ENCODE peak calls at places on chromosomes 2 and 18, in four cellular contexts. I is stimulated activated CD4-positive, alpha-beta T cell treated with anti-CD3 and anti-CD28 coated beads, TNF-alpha, amount 100 ng/mL, for 48 hours; O is Caki2; Z is NCI-H2081. L is an unnamed sample.

GRCh38 chr2:102114851-102115497 is 27.6 kb upstream of the IL1R1 start:
- DNase-seq in Z (no peak), I (no peak), O (no peak), L (no peak)

GRCh38 chr2:25339791-25340339 is 1.9 kb downstream of the DNMT3A start:
- DNase-seq in I (no peak), O (no peak), Z (peak; percentile 88), L (no peak)

GRCh38 chr18:10490401-10491289 is 35.2 kb upstream of the NAPG start:
- DNase-seq in O (no peak), Z (no peak), I (peak; percentile 66), L (no peak)

GRCh38 chr2:226847511-226847910 is 11.7 kb downstream of the RHBDD1 start:
- DNase-seq in O (no peak), Z (no peak), I (no peak), L (no peak)

GRCh38 chr18:22790545-22791415 is 142.3 kb upstream of the RBBP8 start:
- DNase-seq in Z (no peak), I (no peak), O (no peak), L (no peak)

GRCh38 chr18:45802814-45803492 is 22.5 kb upstream of the SIGLEC15 start:
- DNase-seq in O (peak; percentile 76), Z (no peak), I (no peak), L (peak; percentile 100)

GRCh38 chr18:78883501-78883900 is 96.1 kb upstream of the SALL3 start:
- DNase-seq in Z (no peak), I (no peak), O (no peak), L (no peak)

GRCh38 chr2:218566296-218566695 is 1.9 kb downstream of the USP37 start:
- DNase-seq in Z (no peak), I (no peak), O (no peak), L (no peak)

GRCh38 chr2:133765693-133766092 is 197.4 kb upstream of the NCKAP5 start:
- DNase-seq in I (no peak), Z (no peak), O (no peak), L (peak; percentile 10)

GRCh38 chr2:55430536-55430935 is 10.9 kb upstream of the CCDC88A start:
- DNase-seq in O (no peak), Z (peak; percentile 27), I (no peak), L (peak; percentile 45)

GRCh38 chr2:167582619-167583018 is 664.8 kb downstream of the STK39 start:
- DNase-seq in Z (no peak), I (no peak), O (no peak), L (peak; percentile 43)

GRCh38 chr2:238636269-238637073 is 209.7 kb downstream of the ASB1 start:
- DNase-seq in Z (no peak), I (no peak), O (no peak), L (peak; percentile 67)

GRCh38 chr2:8515864-8516533 is 165.9 kb upstream of the ID2 start:
- DNase-seq in I (no peak), O (no peak), Z (peak; percentile 88), L (no peak)

GRCh38 chr2:136801628-136802027 is 36.3 kb downstream of the THSD7B start:
- DNase-seq in I (no peak), O (no peak), Z (no peak), L (no peak)

GRCh38 chr2:31606511-31606910 is 25.8 kb upstream of the SRD5A2 start:
- DNase-seq in I (no peak), Z (no peak), O (peak; percentile 6), L (peak; percentile 45)

GRCh38 chr2:47221039-47221438 is 65.9 kb upstream of the STPG4 start:
- DNase-seq in Z (no peak), O (no peak), I (no peak), L (peak; percentile 92)

GRCh38 chr2:221780281-221780688 is 208.2 kb upstream of the EPHA4 start:
- DNase-seq in Z (no peak), O (peak; percentile 50), I (no peak), L (peak; percentile 60)

GRCh38 chr2:151959203-151959602 is 131.0 kb upstream of the ARL5A start:
- DNase-seq in Z (no peak), I (no peak), O (no peak), L (no peak)

GRCh38 chr2:18479901-18480369 is 80.5 kb downstream of the RDH14 start:
- DNase-seq in Z (no peak), I (no peak), O (no peak), L (no peak)

GRCh38 chr2:78541451-78542267 is 483.8 kb upstream of the REG3G start:
- DNase-seq in Z (peak; percentile 75), I (no peak), O (no peak), L (no peak)

GRCh38 chr18:23380817-23381216 is 72.3 kb upstream of the RIOK3 start:
- DNase-seq in Z (no peak), O (no peak), I (no peak), L (no peak)

GRCh38 chr2:40451926-40452605 is at the start of gene SLC8A1:
- DNase-seq in Z (peak; percentile 73), I (no peak), O (peak; percentile 52), L (peak; percentile 61)

GRCh38 chr2:160492401-160493226 is 993 bp downstream of the RBMS1 start:
- DNase-seq in I (no peak), Z (peak; percentile 47), O (peak; percentile 81), L (peak; percentile 75)

GRCh38 chr18:80196528-80197320 is 50.6 kb downstream of the PARD6G start:
- DNase-seq in I (no peak), O (no peak), Z (no peak), L (no peak)

GRCh38 chr2:74096061-74096460 is 51.7 kb downstream of the BOLA3 start:
- DNase-seq in O (no peak), I (no peak), Z (no peak), L (no peak)

GRCh38 chr18:8471373-8471772 is 137.9 kb upstream of the RAB12 start:
- DNase-seq in Z (no peak), O (no peak), I (no peak), L (no peak)

GRCh38 chr2:16330571-16331351 is 334.9 kb downstream of the CYRIA start:
- DNase-seq in Z (no peak), I (no peak), O (no peak), L (no peak)

GRCh38 chr2:218260742-218261423 is at the start of gene GPBAR1:
- DNase-seq in O (peak; percentile 67), Z (no peak), I (no peak), L (no peak)

GRCh38 chr2:138602166-138602460 is 100.5 kb downstream of the SPOPL start:
- DNase-seq in O (no peak), Z (peak; percentile 38), I (no peak), L (no peak)

GRCh38 chr2:231922311-231922710 is 3.9 kb downstream of the NPPC start:
- DNase-seq in I (no peak), O (no peak), Z (no peak), L (no peak)

GRCh38 chr2:112679484-112679883 is 33.7 kb downstream of the SLC20A1 start:
- DNase-seq in Z (no peak), O (no peak), I (no peak), L (no peak)

GRCh38 chr2:239824866-239825704 is 200.1 kb downstream of the NDUFA10 start:
- DNase-seq in Z (no peak), O (no peak), I (no peak), L (no peak)